ENCODE peak calls at places on chromosomes 16 and 17, in eight cellular contexts. F, E, X, B, S, I, J and O are unnamed samples.

GRCh38 chr16:54506691-54507090 is 220.1 kb upstream of the IRX3 start:
- DNase-seq in F (no peak), E (no peak), X (no peak), B (no peak), S (no peak), I (no peak), J (no peak), O (no peak)

GRCh38 chr17:2240541-2240940 is 63.0 kb downstream of the SMG6 start:
- DNase-seq in F (no peak), E (peak; percentile 44), X (no peak), B (no peak), S (no peak), I (peak; percentile 65), J (no peak), O (no peak)

GRCh38 chr17:40777971-40778370 is 4.4 kb downstream of the KRT27 start:
- DNase-seq in F (no peak), E (no peak), X (no peak), B (no peak), S (no peak), I (no peak), J (no peak), O (no peak)

GRCh38 chr16:3001316-3001715 is 11.4 kb upstream of the CLDN9 start:
- DNase-seq in F (no peak), E (no peak), X (no peak), B (no peak), S (no peak), I (no peak), J (no peak), O (no peak)

GRCh38 chr17:14356043-14356637 is 55.3 kb downstream of the HS3ST3B1 start:
- DNase-seq in F (no peak), E (no peak), X (no peak), B (no peak), S (no peak), I (no peak), J (no peak), O (no peak)

GRCh38 chr17:35051579-35052239 is 11.8 kb downstream of the RFFL start:
- DNase-seq in F (no peak), E (no peak), X (no peak), B (no peak), S (no peak), I (peak; percentile 19), J (no peak), O (no peak)

GRCh38 chr16:28549301-28549899 is 4.3 kb upstream of the SGF29 start:
- DNase-seq in F (no peak), E (no peak), X (peak; percentile 88), B (no peak), S (no peak), I (peak; percentile 68), J (no peak), O (no peak)

GRCh38 chr17:27947005-27947406 is 53.8 kb upstream of the LYRM9 start:
- DNase-seq in F (no peak), E (no peak), X (no peak), B (no peak), S (no peak), I (no peak), J (no peak), O (no peak)

GRCh38 chr16:80899804-80900592 is 95.6 kb upstream of the CDYL2 start:
- DNase-seq in F (peak; percentile 89), E (peak; percentile 92), X (peak; percentile 96), B (no peak), S (peak; percentile 83), I (peak; percentile 44), J (no peak), O (peak; percentile 93)

GRCh38 chr17:39737331-39737760 is 392 bp upstream of the GRB7 start:
- DNase-seq in F (no peak), E (no peak), X (peak; percentile 35), B (no peak), S (no peak), I (no peak), J (no peak), O (no peak)

GRCh38 chr17:81722184-81723120 is 10.4 kb downstream of the SLC25A10 start:
- DNase-seq in F (no peak), E (peak; percentile 68), X (peak; percentile 79), B (no peak), S (peak; percentile 47), I (peak; percentile 45), J (no peak), O (peak; percentile 91)

GRCh38 chr17:78925662-78926555 is 722 bp upstream of the TIMP2 start:
- DNase-seq in F (peak; percentile 95), E (peak; percentile 88), X (peak; percentile 99), B (no peak), S (peak; percentile 87), I (peak; percentile 96), J (no peak), O (peak; percentile 90)

GRCh38 chr17:66135219-66135618 is 56.7 kb downstream of the CEP112 start:
- DNase-seq in F (no peak), E (no peak), X (no peak), B (no peak), S (no peak), I (no peak), J (no peak), O (no peak)

GRCh38 chr17:4511199-4511932 is 12.7 kb downstream of the SPNS2 start:
- DNase-seq in F (no peak), E (no peak), X (no peak), B (no peak), S (no peak), I (no peak), J (no peak), O (no peak)

GRCh38 chr17:41483991-41484826 is 3.3 kb upstream of the KRT35 start:
- DNase-seq in F (no peak), E (no peak), X (no peak), B (no peak), S (no peak), I (no peak), J (no peak), O (no peak)

GRCh38 chr17:47685556-47686275 is 8.2 kb upstream of the TBKBP1 start:
- DNase-seq in F (no peak), E (no peak), X (no peak), B (no peak), S (no peak), I (peak; percentile 80), J (no peak), O (no peak)

GRCh38 chr17:47687748-47688147 is 6.2 kb upstream of the TBKBP1 start:
- DNase-seq in F (no peak), E (no peak), X (peak; percentile 84), B (no peak), S (no peak), I (peak; percentile 59), J (no peak), O (no peak)

GRCh38 chr17:47686276-47686635 is 7.7 kb upstream of the TBKBP1 start:
- DNase-seq in F (no peak), E (no peak), X (peak; percentile 82), B (no peak), S (no peak), I (peak; percentile 86), J (no peak), O (no peak)

GRCh38 chr17:47687328-47687690 is 6.7 kb upstream of the TBKBP1 start:
- DNase-seq in F (no peak), E (no peak), X (no peak), B (no peak), S (no peak), I (no peak), J (no peak), O (no peak)

GRCh38 chr17:47686661-47687327 is 7.2 kb upstream of the TBKBP1 start:
- DNase-seq in F (no peak), E (no peak), X (peak; percentile 89), B (no peak), S (no peak), I (peak; percentile 86), J (no peak), O (no peak)
- H3K4me3 ChIP-seq in F (no peak overlapping the region), E (no peak overlapping the region), X (no peak overlapping the region), B (no peak overlapping the region), S (no peak overlapping the region), I (no peak overlapping the region), J (no peak overlapping the region), O (no peak overlapping the region)

GRCh38 chr17:62627219-62627903 is at the start of gene MRC2:
- DNase-seq in F (peak; percentile 63), E (peak; percentile 83), X (peak; percentile 93), B (no peak), S (peak; percentile 77), I (peak; percentile 95), J (no peak), O (peak; percentile 93)
- H3K27ac ChIP-seq in F (peak within 1 kb of the TSS; percentile 83), E (peak within 1 kb of the TSS; percentile 97), X (peak within 1 kb of the TSS; percentile 92), B (peak within 1 kb of the TSS; percentile 75), S (peak within 1 kb of the TSS; percentile 90), I (peak within 1 kb of the TSS; percentile 98), J (no peak within 1 kb of the TSS), O (peak within 1 kb of the TSS; percentile 79)

GRCh38 chr17:7340179-7340578 is 3.9 kb downstream of the ACAP1 start:
- DNase-seq in F (no peak), E (no peak), X (peak; percentile 74), B (no peak), S (no peak), I (peak; percentile 62), J (no peak), O (no peak)

GRCh38 chr17:7334938-7335538 is 1.3 kb upstream of the ACAP1 start:
- DNase-seq in F (no peak), E (no peak), X (no peak), B (no peak), S (no peak), I (no peak), J (no peak), O (no peak)

GRCh38 chr17:7341842-7342241 is 5.5 kb downstream of the ACAP1 start:
- DNase-seq in F (no peak), E (no peak), X (no peak), B (no peak), S (no peak), I (no peak), J (no peak), O (no peak)

DNA sequence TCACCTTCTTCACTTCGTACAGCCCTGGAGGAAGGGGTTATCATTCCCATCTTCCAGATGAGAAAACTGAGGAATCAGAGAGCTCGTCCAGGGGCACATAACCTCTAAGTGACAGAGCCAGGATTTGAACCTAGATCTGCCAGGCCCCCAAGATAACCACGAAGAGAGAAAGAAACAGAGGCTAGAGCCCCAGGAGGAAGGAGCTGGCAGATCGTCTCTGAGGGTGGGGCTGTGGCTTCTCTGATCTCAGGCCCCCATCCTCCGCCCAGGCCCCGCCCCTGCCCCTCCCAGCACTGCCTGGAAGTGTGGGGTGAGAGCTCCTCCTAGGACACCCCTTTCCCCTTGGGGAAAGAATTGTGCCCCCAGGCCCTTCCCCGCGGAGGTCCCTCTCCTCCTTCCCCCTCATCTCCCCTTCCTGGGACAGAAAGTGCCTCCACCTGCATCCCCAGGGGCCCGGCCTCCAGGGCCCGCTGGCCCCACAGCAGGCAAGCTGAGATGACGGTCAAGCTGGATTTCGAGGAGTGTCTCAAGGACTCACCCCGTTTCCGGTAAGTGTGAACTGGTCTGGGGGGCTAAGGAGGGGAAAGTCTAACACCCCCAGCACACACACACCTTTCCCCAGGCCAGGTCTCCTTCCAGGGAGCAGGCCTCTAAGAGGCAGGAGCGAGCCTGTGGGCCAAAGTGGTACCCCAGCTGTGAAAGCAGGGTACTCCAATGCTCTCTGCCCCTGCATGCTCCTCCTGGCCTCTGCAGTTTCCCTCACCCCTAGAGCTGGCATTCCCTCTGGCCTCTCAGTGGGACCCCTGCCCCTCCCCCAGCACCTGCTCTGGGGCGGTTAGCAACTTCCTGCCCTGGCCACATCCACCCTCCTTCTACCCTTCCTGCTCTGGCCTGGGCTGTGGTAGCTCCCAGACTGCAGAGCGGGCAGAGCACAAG is at the start of gene ACAP1:
- DNase-seq in F (no peak), E (no peak), X (peak; percentile 27), B (no peak), S (no peak), I (no peak), J (no peak), O (peak; percentile 81)
- H3K4me3 ChIP-seq in F (no peak within 1 kb of the TSS), E (peak within 1 kb of the TSS; percentile 10), X (no peak within 1 kb of the TSS), B (no peak within 1 kb of the TSS), S (peak within 1 kb of the TSS; percentile 17), I (no peak within 1 kb of the TSS), J (peak within 1 kb of the TSS; percentile 1), O (no peak within 1 kb of the TSS)

GRCh38 chr17:60661489-60661888 is 16.2 kb upstream of the BCAS3 start:
- DNase-seq in F (no peak), E (no peak), X (no peak), B (no peak), S (no peak), I (no peak), J (no peak), O (no peak)
- H3K27ac ChIP-seq in F (no peak overlapping the region), E (no peak overlapping the region), X (no peak overlapping the region), B (no peak overlapping the region), S (no peak overlapping the region), I (no peak overlapping the region), J (no peak overlapping the region), O (no peak overlapping the region)